ENCODE peak calls at places on chromosomes 4 and X, in four cellular contexts. W is left ventricle myocardium inferior, K is tibial artery, E is spleen. Q is an unnamed sample. For H3K9me3 and H3K36me3, the result is how much of the 10 kb centered on the place peaks cover.

GRCh38 chr4:59818656-59819055 is 1381.5 kb upstream of the ADGRL3 start:
- DNase-seq in W (no peak), K (no peak), E (no peak), Q (no peak)

GRCh38 chr4:75254745-75255144 is 259.5 kb downstream of the RCHY1 start:
- DNase-seq in W (no peak), K (no peak), E (no peak), Q (no peak)

GRCh38 chrX:23857935-23858334 is 49.8 kb downstream of the APOO start:
- DNase-seq in W (no peak), K (no peak), E (no peak), Q (no peak)

GRCh38 chr4:83569967-83570366 is 34.1 kb downstream of the GPAT3 start:
- DNase-seq in W (no peak), K (no peak), E (no peak), Q (no peak)

GRCh38 chr4:52234539-52235174 is 183.6 kb downstream of the SPATA18 start:
- DNase-seq in W (no peak), K (no peak), E (no peak), Q (no peak)

GRCh38 chr4:150010525-150011126 is 67.6 kb upstream of the DCLK2 start:
- DNase-seq in W (no peak), K (no peak), E (no peak), Q (no peak)

GRCh38 chrX:71636438-71637252 is 18.3 kb upstream of the CXCR3 start:
- DNase-seq in W (no peak), K (no peak), E (no peak), Q (no peak)

GRCh38 chr4:123478859-123479345 is 82.3 kb downstream of the SPRY1 start:
- DNase-seq in W (no peak), K (no peak), E (no peak), Q (peak)

GRCh38 chrX:37871626-37872302 is 24.4 kb upstream of the DYNLT3 start:
- DNase-seq in W (peak), K (peak), E (no peak), Q (no peak)

GRCh38 chrX:13646154-13646549 is 6.8 kb upstream of the TCEANC start:
- DNase-seq in W (peak), K (peak), E (no peak), Q (peak)

GRCh38 chr4:183072181-183072580 is 26.9 kb upstream of the WWC2 start:
- DNase-seq in W (no peak), K (no peak), E (no peak), Q (no peak)

GRCh38 chrX:153509592-153509991 is 7.8 kb upstream of the ATP2B3 start:
- DNase-seq in W (no peak), K (no peak), E (no peak), Q (no peak)

GRCh38 chr4:76740866-76741662 is 156.9 kb downstream of the SOWAHB start:
- DNase-seq in W (no peak), K (no peak), E (peak), Q (peak)

GRCh38 chrX:48790477-48790876 is 4.1 kb downstream of the GATA1 start:
- DNase-seq in W (no peak), K (no peak), E (no peak), Q (no peak)

GRCh38 chr4:88752754-88753153 is 55.1 kb upstream of the NAP1L5 start:
- DNase-seq in W (no peak), K (no peak), E (no peak), Q (no peak)

GRCh38 chr4:94848326-94848725 is 90.6 kb downstream of the BMPR1B start:
- DNase-seq in W (no peak), K (no peak), E (no peak), Q (no peak)

GRCh38 chrX:49877397-49878101 is 1.7 kb upstream of the USP27X start:
- DNase-seq in W (no peak), K (no peak), E (no peak), Q (no peak)

GRCh38 chr4:99024481-99025275 is 29.2 kb downstream of the METAP1 start:
- DNase-seq in W (peak), K (no peak), E (no peak), Q (no peak)

GRCh38 chr4:99022566-99022965 is 27.0 kb downstream of the METAP1 start:
- DNase-seq in W (no peak), K (no peak), E (no peak), Q (no peak)

GRCh38 chr4:99027304-99027703 is 31.8 kb downstream of the METAP1 start:
- DNase-seq in W (no peak), K (no peak), E (no peak), Q (no peak)

GRCh38 chr4:99025506-99025905 is 30.0 kb downstream of the METAP1 start:
- DNase-seq in W (no peak), K (no peak), E (no peak), Q (no peak)

GRCh38 chr4:99021386-99021785 is 25.9 kb downstream of the METAP1 start:
- DNase-seq in W (no peak), K (no peak), E (no peak), Q (no peak)
- H3K9me3 ChIP-seq in W (under half), K (under half), E (under half), Q (under half)

DNA sequence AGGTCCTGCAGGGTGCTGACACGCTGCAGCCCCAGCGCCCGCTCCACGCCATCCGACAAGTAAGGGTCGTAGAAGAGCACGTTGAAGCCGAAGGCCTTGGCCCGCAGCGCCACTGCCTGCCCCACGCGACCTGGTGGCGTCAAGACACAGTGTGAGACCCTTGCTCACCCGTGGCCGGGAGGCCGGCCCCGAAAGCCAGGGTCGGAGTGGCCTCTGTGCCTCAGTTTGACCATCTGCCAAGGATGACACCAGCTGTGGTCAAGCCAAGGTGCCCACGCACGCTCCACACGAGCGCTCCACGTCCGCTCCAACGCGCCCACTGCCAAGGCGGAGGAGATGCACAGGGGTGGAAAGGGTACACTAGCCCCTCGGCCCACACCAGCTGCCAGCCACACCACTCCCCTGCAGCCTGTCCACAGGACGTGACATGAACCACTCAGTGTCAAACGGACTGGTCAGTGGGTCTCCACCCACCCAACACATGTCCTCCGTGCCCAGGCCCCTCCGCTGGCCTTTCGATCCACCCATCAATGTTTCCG is 32.8 kb downstream of the CTBP1 start:
- DNase-seq in W (no peak), K (no peak), E (no peak), Q (no peak)
- H3K36me3 ChIP-seq in W (half or more), K (half or more), E (under half), Q (half or more)

DNA sequence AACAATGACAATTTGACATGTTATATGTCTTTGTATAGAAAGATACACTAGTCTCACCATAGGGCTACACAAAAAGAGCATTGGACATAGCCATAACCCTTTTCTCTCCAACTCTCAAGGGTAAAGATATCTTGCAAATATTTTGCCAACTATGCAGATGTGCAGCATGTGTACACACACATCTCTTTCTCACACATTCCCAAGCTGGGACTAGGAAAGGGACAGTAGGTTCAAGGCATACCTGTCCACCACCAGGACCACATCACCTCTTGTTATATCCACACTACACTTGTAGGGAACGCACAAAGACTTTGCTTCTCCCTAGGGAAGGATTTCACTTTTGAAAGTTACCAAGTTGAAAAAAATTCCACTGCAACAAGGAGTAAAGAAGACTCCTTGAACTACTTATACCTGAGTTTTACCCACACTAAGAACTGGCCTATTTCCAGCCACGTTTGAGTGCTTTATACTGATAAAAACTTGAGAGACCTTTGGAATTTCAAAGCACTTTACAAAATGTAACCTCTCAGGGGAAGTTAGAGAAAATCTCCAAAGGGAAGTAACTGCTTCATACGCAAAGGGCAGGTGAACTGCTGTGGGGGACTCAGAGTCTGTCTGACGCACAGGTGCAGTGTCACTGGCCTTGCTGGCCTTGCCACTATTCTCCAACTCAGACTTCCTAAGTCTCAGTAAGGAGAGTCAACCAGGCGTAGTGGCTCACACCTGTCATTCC is 36.9 kb downstream of the NR3C2 start:
- DNase-seq in W (no peak), K (no peak), E (no peak), Q (no peak)
- H3K9me3 ChIP-seq in W (under half), K (under half), E (under half), Q (under half)

GRCh38 chr4:55406545-55406944 is 10.8 kb downstream of the TMEM165 start:
- DNase-seq in W (no peak), K (no peak), E (no peak), Q (no peak)
- H3K36me3 ChIP-seq in W (under half), K (under half), E (under half), Q (half or more)

GRCh38 chrX:47482065-47482511 is 934 bp downstream of the ZNF41 start:
- DNase-seq in W (no peak), K (no peak), E (no peak), Q (no peak)
- H3K9me3 ChIP-seq in W (under half), K (under half), E (under half), Q (under half)

GRCh38 chr4:47543331-47543730 is 58.3 kb downstream of the ATP10D start:
- DNase-seq in W (no peak), K (no peak), E (no peak), Q (no peak)
- H3K36me3 ChIP-seq in W (half or more), K (under half), E (under half), Q (under half)